ENCODE peak calls at places on chromosomes 1 and 21, in four cellular contexts. W, X, P and A are unnamed samples.

GRCh38 chr1:32335951-32336867 is at the start of gene MARCKSL1:
- DNase-seq in W (peak), X (peak), P (peak), A (peak)

GRCh38 chr21:28325618-28326017 is 667.1 kb downstream of the LTN1 start:
- DNase-seq in W (no peak), X (no peak), P (no peak), A (no peak)

GRCh38 chr1:8652607-8653046 is 164.8 kb downstream of the RERE start:
- DNase-seq in W (no peak), X (no peak), P (no peak), A (no peak)

GRCh38 chr1:168217664-168218063 is 8.1 kb upstream of the SFT2D2 start:
- DNase-seq in W (no peak), X (no peak), P (no peak), A (no peak)

GRCh38 chr21:42737969-42738590 is 84.7 kb downstream of the PDE9A start:
- DNase-seq in W (peak), X (peak), P (no peak), A (peak)

GRCh38 chr1:213934642-213935041 is 53.1 kb upstream of the PROX1 start:
- DNase-seq in W (no peak), X (no peak), P (no peak), A (peak)

GRCh38 chr1:45589861-45590260 is 6.0 kb downstream of the NASP start:
- DNase-seq in W (no peak), X (no peak), P (no peak), A (no peak)

GRCh38 chr1:14516974-14517812 is 81.3 kb upstream of the KAZN start:
- DNase-seq in W (peak), X (no peak), P (no peak), A (peak)

GRCh38 chr1:47756006-47756405 is 241.2 kb downstream of the TRABD2B start:
- DNase-seq in W (no peak), X (no peak), P (no peak), A (no peak)

GRCh38 chr1:99598738-99599411 is 47.0 kb upstream of the PALMD start:
- DNase-seq in W (no peak), X (no peak), P (no peak), A (no peak)